ENCODE peak calls at places on chromosome 15, in ten cellular contexts. Z, A, E, G, Y, J, F, M, T and K are unnamed samples.

GRCh38 chr15:70533931-70534742 is 229.2 kb downstream of the UACA start:
- DNase-seq in E (no peak), J (no peak), G (no peak), M (no peak), T (no peak), Y (peak), A (no peak), F (peak), Z (peak), K (no peak)

GRCh38 chr15:49877117-49877860 is 241.7 kb downstream of the ATP8B4 start:
- DNase-seq in G (no peak), Y (no peak), M (no peak), E (peak), A (no peak), T (no peak), J (no peak), F (no peak), Z (no peak), K (no peak)

GRCh38 chr15:41207687-41208448 is 22.7 kb downstream of the EXD1 start:
- DNase-seq in T (no peak), J (no peak), Y (no peak), M (no peak), A (no peak), F (no peak), Z (peak), E (no peak), G (no peak), K (no peak)

GRCh38 chr15:32956006-32956405 is 238.2 kb downstream of the GREM1 start:
- DNase-seq in A (no peak), Y (peak), Z (peak), F (peak), J (no peak), E (peak), T (no peak), M (no peak), G (no peak), K (peak)

GRCh38 chr15:32838820-32839219 is 121.0 kb downstream of the GREM1 start:
- DNase-seq in M (no peak), A (no peak), E (peak), J (no peak), Y (peak), G (peak), Z (peak), F (peak), T (no peak), K (no peak)

GRCh38 chr15:38050529-38050928 is 116.1 kb downstream of the TMCO5A start:
- DNase-seq in T (no peak), E (peak), J (no peak), Y (no peak), A (no peak), G (no peak), F (no peak), Z (peak), M (no peak), K (no peak)

GRCh38 chr15:42632100-42632675 is 56.8 kb downstream of the STARD9 start:
- DNase-seq in E (no peak), G (no peak), Y (no peak), Z (no peak), M (no peak), A (no peak), T (no peak), J (no peak), F (no peak), K (no peak)

GRCh38 chr15:40386480-40386879 is 4.0 kb downstream of the KNSTRN start:
- DNase-seq in M (no peak), F (no peak), G (no peak), E (no peak), A (no peak), J (no peak), Z (no peak), T (no peak), Y (no peak), K (no peak)

GRCh38 chr15:33639968-33640367 is 328.3 kb upstream of the CHRM5 start:
- DNase-seq in J (peak), T (no peak), Y (no peak), E (no peak), Z (no peak), A (no peak), M (no peak), G (no peak), F (no peak), K (no peak)

GRCh38 chr15:77581896-77582569 is 50.7 kb downstream of the LINGO1 start:
- DNase-seq in F (no peak), G (no peak), A (no peak), J (no peak), Y (no peak), Z (no peak), T (no peak), M (no peak), E (no peak), K (no peak)

GRCh38 chr15:69590932-69591524 is 138.4 kb downstream of the RPLP1 start:
- DNase-seq in Z (no peak), Y (no peak), E (no peak), T (no peak), J (no peak), F (no peak), G (no peak), A (no peak), M (no peak), K (no peak)

GRCh38 chr15:39896101-39896500 is 24.0 kb downstream of the GPR176 start:
- DNase-seq in F (no peak), J (no peak), A (no peak), G (no peak), Z (no peak), M (no peak), E (no peak), T (no peak), Y (no peak), K (no peak)

GRCh38 chr15:75758071-75758872 is 45.6 kb upstream of the CSPG4 start:
- DNase-seq in J (peak), M (peak), E (peak), Y (peak), Z (peak), F (no peak), T (peak), G (peak), A (peak), K (peak)